ENCODE peak calls at places on chromosomes 2 and 18, in four cellular contexts. One of them, this sample, is unnamed.

GRCh38 chr2:215361876-215362561 is 50.2 kb downstream of the ATIC start:
- DNase-seq in HepG2: no peak
- DNase-seq in K562: no peak
- DNase-seq in GM12878: no peak
- DNase-seq in this sample: no peak

GRCh38 chr18:45336431-45336830 is 278.8 kb upstream of the SLC14A2 start:
- DNase-seq in HepG2: no peak
- DNase-seq in K562: no peak
- DNase-seq in GM12878: no peak
- DNase-seq in this sample: no peak

GRCh38 chr2:138112536-138112935 is 148.3 kb downstream of the HNMT start:
- DNase-seq in HepG2: no peak
- DNase-seq in K562: no peak
- DNase-seq in GM12878: no peak
- DNase-seq in this sample: no peak

GRCh38 chr2:45354776-45355175 is 256.3 kb downstream of the SRBD1 start:
- DNase-seq in HepG2: no peak
- DNase-seq in K562: no peak
- DNase-seq in GM12878: no peak
- DNase-seq in this sample: no peak

GRCh38 chr2:235936493-235936892 is 231.7 kb downstream of the GBX2 start:
- DNase-seq in HepG2: peak
- DNase-seq in K562: peak
- DNase-seq in GM12878: no peak
- DNase-seq in this sample: peak

GRCh38 chr2:48346124-48346536 is 183.8 kb upstream of the STON1 start:
- DNase-seq in HepG2: peak
- DNase-seq in K562: no peak
- DNase-seq in GM12878: no peak
- DNase-seq in this sample: no peak

GRCh38 chr2:178870703-178871102 is 63.5 kb upstream of the TTN start:
- DNase-seq in HepG2: no peak
- DNase-seq in K562: no peak
- DNase-seq in GM12878: no peak
- DNase-seq in this sample: no peak

GRCh38 chr2:128565441-128565840 is 246.8 kb upstream of the HS6ST1 start:
- DNase-seq in HepG2: no peak
- DNase-seq in K562: no peak
- DNase-seq in GM12878: no peak
- DNase-seq in this sample: no peak

GRCh38 chr2:204545861-204546773 is 842 bp downstream of the PARD3B start:
- DNase-seq in HepG2: no peak
- DNase-seq in K562: no peak
- DNase-seq in GM12878: no peak
- DNase-seq in this sample: peak

GRCh38 chr2:234640657-234641056 is 143.8 kb upstream of the ARL4C start:
- DNase-seq in HepG2: no peak
- DNase-seq in K562: no peak
- DNase-seq in GM12878: no peak
- DNase-seq in this sample: no peak

GRCh38 chr18:22977847-22978701 is 44.9 kb downstream of the RBBP8 start:
- DNase-seq in HepG2: no peak
- DNase-seq in K562: no peak
- DNase-seq in GM12878: no peak
- DNase-seq in this sample: no peak

GRCh38 chr2:144412727-144413126 is 107.2 kb downstream of the ZEB2 start:
- DNase-seq in HepG2: no peak
- DNase-seq in K562: no peak
- DNase-seq in GM12878: no peak
- DNase-seq in this sample: no peak

GRCh38 chr2:149422337-149422990 is 92.1 kb downstream of the LYPD6 start:
- DNase-seq in HepG2: no peak
- DNase-seq in K562: no peak
- DNase-seq in GM12878: no peak
- DNase-seq in this sample: no peak

GRCh38 chr2:210421916-210422315 is 54.6 kb downstream of the LANCL1 start:
- DNase-seq in HepG2: peak
- DNase-seq in K562: no peak
- DNase-seq in GM12878: no peak
- DNase-seq in this sample: no peak

GRCh38 chr2:9422321-9423099 is 818 bp downstream of the ITGB1BP1 start:
- DNase-seq in HepG2: peak
- DNase-seq in K562: peak
- DNase-seq in GM12878: no peak
- DNase-seq in this sample: peak

GRCh38 chr18:76480913-76481312 is 14.1 kb downstream of the ZNF516 start:
- DNase-seq in HepG2: peak
- DNase-seq in K562: no peak
- DNase-seq in GM12878: no peak
- DNase-seq in this sample: peak

GRCh38 chr2:47344890-47345583 is 57.9 kb upstream of the MSH2 start:
- DNase-seq in HepG2: peak
- DNase-seq in K562: peak
- DNase-seq in GM12878: no peak
- DNase-seq in this sample: peak

GRCh38 chr18:3649559-3650426 is 199.8 kb downstream of the TGIF1 start:
- DNase-seq in HepG2: peak
- DNase-seq in K562: no peak
- DNase-seq in GM12878: no peak
- DNase-seq in this sample: no peak

GRCh38 chr2:94879314-94879981 is 8.2 kb downstream of the TEKT4 start:
- DNase-seq in HepG2: no peak
- DNase-seq in K562: no peak
- DNase-seq in GM12878: no peak
- DNase-seq in this sample: no peak

GRCh38 chr2:240812721-240813120 is 7.3 kb downstream of the KIF1A start:
- DNase-seq in HepG2: no peak
- DNase-seq in K562: no peak
- DNase-seq in GM12878: no peak
- DNase-seq in this sample: no peak

GRCh38 chr2:106581755-106582430 is 94.7 kb downstream of the CD8B2 start:
- DNase-seq in HepG2: peak
- DNase-seq in K562: peak
- DNase-seq in GM12878: no peak
- DNase-seq in this sample: peak

GRCh38 chr2:129462967-129463366 is 516.5 kb upstream of the RAB6C start:
- DNase-seq in HepG2: no peak
- DNase-seq in K562: no peak
- DNase-seq in GM12878: no peak
- DNase-seq in this sample: no peak

GRCh38 chr2:238100821-238101771 is 956 bp downstream of the ESPNL start:
- DNase-seq in HepG2: no peak
- DNase-seq in K562: no peak
- DNase-seq in GM12878: no peak
- DNase-seq in this sample: no peak

GRCh38 chr18:34729264-34729663 is 19.2 kb downstream of the DTNA start:
- DNase-seq in HepG2: peak
- DNase-seq in K562: no peak
- DNase-seq in GM12878: no peak
- DNase-seq in this sample: peak

GRCh38 chr2:175439416-175439815 is 257.9 kb upstream of the ATP5MC3 start:
- DNase-seq in HepG2: peak
- DNase-seq in K562: no peak
- DNase-seq in GM12878: no peak
- DNase-seq in this sample: no peak

GRCh38 chr18:54294274-54294673 is 25.0 kb downstream of the POLI start:
- DNase-seq in HepG2: no peak
- DNase-seq in K562: no peak
- DNase-seq in GM12878: no peak
- DNase-seq in this sample: no peak

GRCh38 chr2:134231965-134232340 is 21.9 kb upstream of the MGAT5 start:
- DNase-seq in HepG2: no peak
- DNase-seq in K562: no peak
- DNase-seq in GM12878: no peak
- DNase-seq in this sample: no peak

GRCh38 chr18:11025270-11025669 is 124.1 kb downstream of the PIEZO2 start:
- DNase-seq in HepG2: no peak
- DNase-seq in K562: no peak
- DNase-seq in GM12878: no peak
- DNase-seq in this sample: no peak

GRCh38 chr18:11021477-11021876 is 127.9 kb downstream of the PIEZO2 start:
- DNase-seq in HepG2: no peak
- DNase-seq in K562: no peak
- DNase-seq in GM12878: no peak
- DNase-seq in this sample: no peak

GRCh38 chr18:11019295-11019694 is 130.1 kb downstream of the PIEZO2 start:
- DNase-seq in HepG2: no peak
- DNase-seq in K562: no peak
- DNase-seq in GM12878: no peak
- DNase-seq in this sample: no peak

GRCh38 chr18:11020867-11021414 is 128.4 kb downstream of the PIEZO2 start:
- DNase-seq in HepG2: no peak
- DNase-seq in K562: no peak
- DNase-seq in GM12878: no peak
- DNase-seq in this sample: no peak

DNA sequence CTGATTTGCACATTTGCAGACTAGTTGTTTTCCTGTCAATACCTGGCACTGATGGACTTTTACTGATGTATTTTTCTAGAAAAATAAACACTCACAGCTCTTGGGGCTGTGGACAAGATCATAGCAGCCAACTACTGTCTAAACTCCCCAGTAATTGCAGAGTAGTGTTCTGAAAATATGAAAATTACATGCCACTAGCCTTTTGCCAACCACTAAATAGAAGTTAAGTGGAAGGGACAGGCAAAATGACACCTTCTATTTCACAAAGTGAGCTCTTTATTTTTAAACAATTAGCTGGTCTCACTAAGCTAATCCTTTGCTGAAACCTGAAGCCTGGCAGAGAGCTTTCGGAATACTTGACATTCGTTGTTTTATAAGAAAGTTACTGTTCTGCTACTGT is 128.9 kb downstream of the PIEZO2 start:
- DNase-seq in HepG2: no peak
- DNase-seq in K562: no peak
- DNase-seq in GM12878: no peak
- DNase-seq in this sample: no peak
- TF ChIP-seq ETV6 in HepG2: no peak
- TF ChIP-seq ETV6 in K562: no peak
- TF ChIP-seq ETV6 in GM12878: no peak
- TF ChIP-seq ETV6 in this sample: no peak

DNA sequence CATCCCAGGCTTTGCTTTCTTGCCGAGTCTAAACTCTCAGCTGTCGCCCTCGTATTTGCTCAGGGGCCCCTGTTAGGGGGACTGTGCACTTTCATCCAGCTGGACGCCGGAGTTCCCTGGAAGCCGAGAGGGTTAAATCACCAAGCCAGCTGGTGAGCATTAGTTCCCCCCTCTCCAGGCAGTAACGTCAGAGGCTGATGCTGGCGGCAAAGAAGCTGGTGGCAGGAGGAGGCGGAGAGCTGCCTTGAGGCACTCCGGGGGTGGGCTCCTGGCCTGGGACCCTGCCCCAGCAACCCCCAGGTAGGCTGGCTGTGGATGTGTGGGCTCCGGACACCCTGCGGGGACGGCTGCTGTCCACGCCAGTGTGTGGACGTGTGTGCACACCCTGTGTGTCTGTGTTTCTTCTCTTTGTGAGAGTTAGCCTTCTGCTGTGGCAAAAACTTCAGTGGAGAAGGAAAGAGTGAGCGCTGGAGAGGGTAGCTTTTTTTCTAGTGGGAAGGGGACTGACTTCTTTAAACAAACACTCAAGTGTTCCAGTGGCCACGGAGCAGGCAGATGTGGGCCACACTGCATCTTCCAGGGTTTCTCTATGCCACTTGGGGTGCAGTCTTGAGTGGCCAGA is 84.7 kb downstream of the GLI2 start:
- DNase-seq in HepG2: no peak
- DNase-seq in K562: no peak
- DNase-seq in GM12878: no peak
- DNase-seq in this sample: no peak
- TF ChIP-seq ETV6 in HepG2: no peak
- TF ChIP-seq ETV6 in K562: no peak
- TF ChIP-seq ETV6 in GM12878: no peak
- TF ChIP-seq ETV6 in this sample: no peak

GRCh38 chr2:167054881-167055280 is 166.6 kb downstream of the XIRP2 start:
- DNase-seq in HepG2: no peak
- DNase-seq in K562: no peak
- DNase-seq in GM12878: no peak
- DNase-seq in this sample: no peak

GRCh38 chr2:167057461-167057860 is 169.2 kb downstream of the XIRP2 start:
- DNase-seq in HepG2: no peak
- DNase-seq in K562: no peak
- DNase-seq in GM12878: no peak
- DNase-seq in this sample: no peak

GRCh38 chr2:167049659-167050058 is 161.4 kb downstream of the XIRP2 start:
- DNase-seq in HepG2: no peak
- DNase-seq in K562: no peak
- DNase-seq in GM12878: no peak
- DNase-seq in this sample: no peak

GRCh38 chr2:167048829-167049228 is 160.5 kb downstream of the XIRP2 start:
- DNase-seq in HepG2: no peak
- DNase-seq in K562: no peak
- DNase-seq in GM12878: no peak
- DNase-seq in this sample: no peak

GRCh38 chr2:167052825-167053224 is 164.5 kb downstream of the XIRP2 start:
- DNase-seq in HepG2: no peak
- DNase-seq in K562: no peak
- DNase-seq in GM12878: no peak
- DNase-seq in this sample: no peak
- TF ChIP-seq ETV6 in HepG2: no peak
- TF ChIP-seq ETV6 in K562: no peak
- TF ChIP-seq ETV6 in GM12878: no peak
- TF ChIP-seq ETV6 in this sample: no peak

DNA sequence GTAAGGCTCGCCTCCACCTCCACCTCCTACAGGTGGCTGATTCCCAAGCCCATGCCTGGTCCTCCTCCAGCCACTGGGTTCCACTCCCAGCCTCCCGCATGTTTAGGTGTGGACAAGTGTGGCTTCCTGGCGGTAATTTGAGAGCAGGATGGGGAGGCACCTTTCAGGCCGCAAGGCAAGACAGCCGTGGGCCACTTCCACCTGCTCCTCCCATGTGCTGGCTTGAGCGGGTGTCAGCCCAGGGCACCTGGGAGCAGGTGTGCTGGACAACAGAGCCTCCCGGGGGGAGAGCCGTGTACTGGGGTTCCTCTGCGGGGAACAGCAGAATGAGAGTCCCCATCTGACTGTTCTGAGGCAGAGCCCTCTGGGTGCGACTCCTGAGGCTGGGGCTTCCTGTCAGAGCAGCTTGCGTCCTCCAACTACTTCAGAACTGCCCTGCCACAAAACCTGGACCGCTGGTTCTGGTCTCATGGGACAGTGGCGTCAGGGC is 83.9 kb downstream of the TPO start:
- DNase-seq in HepG2: no peak
- DNase-seq in K562: no peak
- DNase-seq in GM12878: no peak
- DNase-seq in this sample: peak
- TF ChIP-seq ETV6 in HepG2: no peak
- TF ChIP-seq ETV6 in K562: no peak
- TF ChIP-seq ETV6 in GM12878: no peak
- TF ChIP-seq ETV6 in this sample: no peak

This sample was measured in WTC11.